ENCODE peak calls at places on chromosomes 2 and 18, in four cellular contexts. One of them, this sample, is unnamed.

GRCh38 chr18:74050807-74051206 is 96.8 kb downstream of the FBXO15 start:
- DNase-seq in pancreas: no peak
- DNase-seq in CD8-positive, alpha-beta T cell: no peak
- DNase-seq in right atrium auricular region: no peak
- DNase-seq in this sample: no peak

GRCh38 chr2:6692819-6693218 is 172.9 kb downstream of the CMPK2 start:
- DNase-seq in right atrium auricular region: no peak
- DNase-seq in pancreas: no peak
- DNase-seq in CD8-positive, alpha-beta T cell: no peak
- DNase-seq in this sample: no peak

GRCh38 chr2:110865188-110865587 is 132.8 kb downstream of the ACOXL start:
- DNase-seq in pancreas: no peak
- DNase-seq in right atrium auricular region: no peak
- DNase-seq in CD8-positive, alpha-beta T cell: no peak
- DNase-seq in this sample: no peak

GRCh38 chr18:62832282-62832681 is 116.9 kb downstream of the PHLPP1 start:
- DNase-seq in pancreas: no peak
- DNase-seq in CD8-positive, alpha-beta T cell: no peak
- DNase-seq in right atrium auricular region: no peak
- DNase-seq in this sample: no peak

GRCh38 chr18:36610716-36611115 is 218.1 kb downstream of the TPGS2 start:
- DNase-seq in pancreas: no peak
- DNase-seq in right atrium auricular region: no peak
- DNase-seq in CD8-positive, alpha-beta T cell: no peak
- DNase-seq in this sample: no peak

GRCh38 chr2:122451040-122451439 is 695.6 kb downstream of the TSN start:
- DNase-seq in CD8-positive, alpha-beta T cell: no peak
- DNase-seq in right atrium auricular region: no peak
- DNase-seq in pancreas: no peak
- DNase-seq in this sample: no peak

GRCh38 chr2:160584972-160585494 is 91.4 kb upstream of the RBMS1 start:
- DNase-seq in CD8-positive, alpha-beta T cell: no peak
- DNase-seq in pancreas: no peak
- DNase-seq in right atrium auricular region: no peak
- DNase-seq in this sample: peak; percentile 44

GRCh38 chr2:31674446-31674845 is 93.7 kb upstream of the SRD5A2 start:
- DNase-seq in pancreas: no peak
- DNase-seq in right atrium auricular region: no peak
- DNase-seq in CD8-positive, alpha-beta T cell: no peak
- DNase-seq in this sample: no peak

GRCh38 chr2:202033317-202034248 is at the start of gene FZD7:
- DNase-seq in right atrium auricular region: peak; percentile 91
- DNase-seq in pancreas: peak; percentile 91
- DNase-seq in CD8-positive, alpha-beta T cell: peak; percentile 85
- DNase-seq in this sample: peak; percentile 97

GRCh38 chr2:5932556-5933469 is 240.6 kb downstream of the SOX11 start:
- DNase-seq in CD8-positive, alpha-beta T cell: no peak
- DNase-seq in pancreas: peak; percentile 57
- DNase-seq in right atrium auricular region: no peak
- DNase-seq in this sample: peak; percentile 70

GRCh38 chr2:28334527-28334891 is 58.1 kb upstream of the FOSL2 start:
- DNase-seq in right atrium auricular region: no peak
- DNase-seq in CD8-positive, alpha-beta T cell: no peak
- DNase-seq in pancreas: no peak
- DNase-seq in this sample: peak; percentile 63

GRCh38 chr2:13260401-13260800 is 543.7 kb downstream of the TRIB2 start:
- DNase-seq in CD8-positive, alpha-beta T cell: no peak
- DNase-seq in pancreas: no peak
- DNase-seq in right atrium auricular region: no peak
- DNase-seq in this sample: no peak

GRCh38 chr2:117976581-117976980 is 37.3 kb downstream of the CCDC93 start:
- DNase-seq in CD8-positive, alpha-beta T cell: no peak
- DNase-seq in pancreas: no peak
- DNase-seq in right atrium auricular region: no peak
- DNase-seq in this sample: no peak

GRCh38 chr2:117968724-117969121 is 45.1 kb downstream of the CCDC93 start:
- DNase-seq in CD8-positive, alpha-beta T cell: no peak
- DNase-seq in pancreas: no peak
- DNase-seq in right atrium auricular region: no peak
- DNase-seq in this sample: no peak

GRCh38 chr2:117977696-117978095 is 36.2 kb downstream of the CCDC93 start:
- DNase-seq in pancreas: no peak
- DNase-seq in right atrium auricular region: no peak
- DNase-seq in CD8-positive, alpha-beta T cell: no peak
- DNase-seq in this sample: no peak

GRCh38 chr2:117972466-117973123 is 41.3 kb downstream of the CCDC93 start:
- DNase-seq in CD8-positive, alpha-beta T cell: no peak
- DNase-seq in right atrium auricular region: no peak
- DNase-seq in pancreas: no peak
- DNase-seq in this sample: no peak

GRCh38 chr2:117973498-117974082 is 40.3 kb downstream of the CCDC93 start:
- DNase-seq in CD8-positive, alpha-beta T cell: no peak
- DNase-seq in right atrium auricular region: no peak
- DNase-seq in pancreas: no peak
- DNase-seq in this sample: no peak
- H3K36me3 ChIP-seq in CD8-positive, alpha-beta T cell: peaks cover 48% of the 10 kb centered on the region
- H3K36me3 ChIP-seq in right atrium auricular region: peaks cover 88% of the 10 kb centered on the region
- H3K36me3 ChIP-seq in pancreas: peaks cover 60% of the 10 kb centered on the region
- H3K36me3 ChIP-seq in this sample: peaks cover 95% of the 10 kb centered on the region

GRCh38 chr2:20879221-20879620 is 56.3 kb upstream of the LDAH start:
- DNase-seq in pancreas: no peak
- DNase-seq in right atrium auricular region: no peak
- DNase-seq in CD8-positive, alpha-beta T cell: no peak
- DNase-seq in this sample: no peak

GRCh38 chr2:20877944-20878343 is 55.0 kb upstream of the LDAH start:
- DNase-seq in pancreas: no peak
- DNase-seq in CD8-positive, alpha-beta T cell: no peak
- DNase-seq in right atrium auricular region: no peak
- DNase-seq in this sample: no peak

GRCh38 chr2:20880221-20880771 is 57.4 kb upstream of the LDAH start:
- DNase-seq in CD8-positive, alpha-beta T cell: no peak
- DNase-seq in right atrium auricular region: no peak
- DNase-seq in pancreas: no peak
- DNase-seq in this sample: no peak

GRCh38 chr2:20884829-20885228 is 61.9 kb upstream of the LDAH start:
- DNase-seq in right atrium auricular region: no peak
- DNase-seq in CD8-positive, alpha-beta T cell: no peak
- DNase-seq in pancreas: no peak
- DNase-seq in this sample: no peak

GRCh38 chr2:20882466-20883170 is 59.7 kb upstream of the LDAH start:
- DNase-seq in right atrium auricular region: no peak
- DNase-seq in pancreas: no peak
- DNase-seq in CD8-positive, alpha-beta T cell: no peak
- DNase-seq in this sample: no peak
- H3K9me3 ChIP-seq in right atrium auricular region: no peaks in the 10 kb centered on the region
- H3K9me3 ChIP-seq in pancreas: no peaks in the 10 kb centered on the region
- H3K9me3 ChIP-seq in CD8-positive, alpha-beta T cell: no peaks in the 10 kb centered on the region
- H3K9me3 ChIP-seq in this sample: no peaks in the 10 kb centered on the region

GRCh38 chr2:67666386-67667053 is 269.4 kb downstream of the ETAA1 start:
- DNase-seq in right atrium auricular region: no peak
- DNase-seq in CD8-positive, alpha-beta T cell: no peak
- DNase-seq in pancreas: no peak
- DNase-seq in this sample: no peak

GRCh38 chr2:67662222-67662621 is 265.1 kb downstream of the ETAA1 start:
- DNase-seq in CD8-positive, alpha-beta T cell: no peak
- DNase-seq in pancreas: no peak
- DNase-seq in right atrium auricular region: no peak
- DNase-seq in this sample: no peak

GRCh38 chr2:67667054-67667908 is 270.1 kb downstream of the ETAA1 start:
- DNase-seq in CD8-positive, alpha-beta T cell: no peak
- DNase-seq in right atrium auricular region: no peak
- DNase-seq in pancreas: no peak
- DNase-seq in this sample: no peak

GRCh38 chr2:67660871-67661270 is 263.7 kb downstream of the ETAA1 start:
- DNase-seq in CD8-positive, alpha-beta T cell: no peak
- DNase-seq in right atrium auricular region: no peak
- DNase-seq in pancreas: no peak
- DNase-seq in this sample: no peak

DNA sequence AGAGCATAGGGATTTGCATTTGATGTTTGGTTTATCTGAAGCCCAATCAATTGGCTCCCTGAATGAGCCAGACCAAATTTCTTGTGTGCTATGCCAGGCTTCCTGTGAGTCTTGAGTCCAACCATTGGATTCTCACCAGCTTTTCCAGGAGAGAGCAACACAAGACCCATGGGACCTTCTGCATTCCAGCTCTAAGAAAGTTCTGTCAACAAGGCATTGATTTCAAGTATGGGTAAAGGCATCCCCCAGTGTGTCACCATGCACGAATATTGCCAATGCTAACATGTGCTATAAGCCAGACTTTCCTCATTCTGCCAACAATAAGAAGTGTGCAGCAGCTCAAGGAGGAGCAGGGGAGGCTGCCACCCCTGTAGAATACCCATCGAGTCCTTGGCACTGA is 266.6 kb downstream of the ETAA1 start:
- DNase-seq in CD8-positive, alpha-beta T cell: no peak
- DNase-seq in right atrium auricular region: no peak
- DNase-seq in pancreas: no peak
- DNase-seq in this sample: no peak
- H3K4me3 ChIP-seq in CD8-positive, alpha-beta T cell: no peak overlapping the region
- H3K4me3 ChIP-seq in right atrium auricular region: no peak overlapping the region
- H3K4me3 ChIP-seq in pancreas: no peak overlapping the region
- H3K4me3 ChIP-seq in this sample: no peak overlapping the region

GRCh38 chr18:9568186-9568585 is 46.2 kb downstream of the PPP4R1 start:
- DNase-seq in pancreas: no peak
- DNase-seq in right atrium auricular region: no peak
- DNase-seq in CD8-positive, alpha-beta T cell: no peak
- DNase-seq in this sample: no peak

GRCh38 chr18:9574473-9575115 is 39.8 kb downstream of the PPP4R1 start:
- DNase-seq in pancreas: no peak
- DNase-seq in CD8-positive, alpha-beta T cell: no peak
- DNase-seq in right atrium auricular region: no peak
- DNase-seq in this sample: no peak

GRCh38 chr18:9569178-9569577 is 45.2 kb downstream of the PPP4R1 start:
- DNase-seq in right atrium auricular region: no peak
- DNase-seq in pancreas: no peak
- DNase-seq in CD8-positive, alpha-beta T cell: no peak
- DNase-seq in this sample: no peak

GRCh38 chr18:9570255-9570654 is 44.1 kb downstream of the PPP4R1 start:
- DNase-seq in pancreas: no peak
- DNase-seq in right atrium auricular region: no peak
- DNase-seq in CD8-positive, alpha-beta T cell: no peak
- DNase-seq in this sample: no peak

DNA sequence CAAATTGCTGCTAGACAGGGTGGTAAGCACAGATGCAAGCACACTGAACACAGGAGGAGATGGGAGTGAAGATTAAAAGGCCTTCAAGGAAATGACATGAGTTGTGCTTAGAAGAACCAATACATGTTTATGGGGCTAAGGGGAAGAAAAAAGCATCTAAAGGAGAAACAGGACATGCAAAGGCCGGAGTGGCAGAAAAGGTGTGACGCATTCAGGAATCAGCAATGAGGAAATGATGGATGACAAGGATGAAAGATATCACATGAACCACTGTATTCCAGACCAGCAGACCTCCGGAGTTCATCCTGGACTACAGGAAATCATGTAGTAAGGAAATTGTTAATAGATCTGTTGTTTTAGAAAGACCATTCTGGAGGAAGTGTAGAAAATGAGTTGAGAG is 42.8 kb downstream of the PPP4R1 start:
- DNase-seq in right atrium auricular region: no peak
- DNase-seq in pancreas: no peak
- DNase-seq in CD8-positive, alpha-beta T cell: no peak
- DNase-seq in this sample: no peak
- H3K36me3 ChIP-seq in right atrium auricular region: peaks cover 37% of the 10 kb centered on the region
- H3K36me3 ChIP-seq in pancreas: peaks cover 13% of the 10 kb centered on the region
- H3K36me3 ChIP-seq in CD8-positive, alpha-beta T cell: peaks cover 4% of the 10 kb centered on the region
- H3K36me3 ChIP-seq in this sample: peaks cover 52% of the 10 kb centered on the region

GRCh38 chr18:78776151-78776550 is 203.5 kb upstream of the SALL3 start:
- DNase-seq in pancreas: no peak
- DNase-seq in right atrium auricular region: no peak
- DNase-seq in CD8-positive, alpha-beta T cell: no peak
- DNase-seq in this sample: no peak
- H3K9me3 ChIP-seq in pancreas: no peaks in the 10 kb centered on the region
- H3K9me3 ChIP-seq in right atrium auricular region: no peaks in the 10 kb centered on the region
- H3K9me3 ChIP-seq in CD8-positive, alpha-beta T cell: no peaks in the 10 kb centered on the region
- H3K9me3 ChIP-seq in this sample: no peaks in the 10 kb centered on the region

GRCh38 chr2:135960150-135960549 is 25.3 kb downstream of the DARS1 start:
- DNase-seq in right atrium auricular region: no peak
- DNase-seq in CD8-positive, alpha-beta T cell: no peak
- DNase-seq in pancreas: no peak
- DNase-seq in this sample: no peak
- H3K4me3 ChIP-seq in right atrium auricular region: no peak overlapping the region
- H3K4me3 ChIP-seq in CD8-positive, alpha-beta T cell: no peak overlapping the region
- H3K4me3 ChIP-seq in pancreas: no peak overlapping the region
- H3K4me3 ChIP-seq in this sample: no peak overlapping the region

GRCh38 chr18:77020561-77020960 is 112.0 kb downstream of the MBP start:
- DNase-seq in right atrium auricular region: no peak
- DNase-seq in pancreas: no peak
- DNase-seq in CD8-positive, alpha-beta T cell: no peak
- DNase-seq in this sample: no peak

GRCh38 chr18:77022556-77022955 is 110.0 kb downstream of the MBP start:
- DNase-seq in right atrium auricular region: no peak
- DNase-seq in pancreas: no peak
- DNase-seq in CD8-positive, alpha-beta T cell: no peak
- DNase-seq in this sample: no peak

GRCh38 chr18:77023115-77023782 is 109.3 kb downstream of the MBP start:
- DNase-seq in pancreas: no peak
- DNase-seq in right atrium auricular region: no peak
- DNase-seq in CD8-positive, alpha-beta T cell: no peak
- DNase-seq in this sample: no peak

GRCh38 chr18:77021075-77021474 is 111.5 kb downstream of the MBP start:
- DNase-seq in right atrium auricular region: no peak
- DNase-seq in CD8-positive, alpha-beta T cell: no peak
- DNase-seq in pancreas: no peak
- DNase-seq in this sample: no peak

GRCh38 chr18:77022116-77022515 is 110.5 kb downstream of the MBP start:
- DNase-seq in pancreas: no peak
- DNase-seq in right atrium auricular region: no peak
- DNase-seq in CD8-positive, alpha-beta T cell: no peak
- DNase-seq in this sample: no peak
- H3K36me3 ChIP-seq in pancreas: peaks cover 2% of the 10 kb centered on the region
- H3K36me3 ChIP-seq in right atrium auricular region: no peaks in the 10 kb centered on the region
- H3K36me3 ChIP-seq in CD8-positive, alpha-beta T cell: peaks cover 8% of the 10 kb centered on the region
- H3K36me3 ChIP-seq in this sample: peaks cover 15% of the 10 kb centered on the region

GRCh38 chr2:197975956-197976519 is 171.6 kb downstream of the PLCL1 start:
- DNase-seq in pancreas: no peak
- DNase-seq in CD8-positive, alpha-beta T cell: no peak
- DNase-seq in right atrium auricular region: no peak
- DNase-seq in this sample: no peak

GRCh38 chr2:197973772-197974171 is 169.4 kb downstream of the PLCL1 start:
- DNase-seq in CD8-positive, alpha-beta T cell: no peak
- DNase-seq in right atrium auricular region: no peak
- DNase-seq in pancreas: no peak
- DNase-seq in this sample: no peak

GRCh38 chr2:197972587-197972986 is 168.2 kb downstream of the PLCL1 start:
- DNase-seq in CD8-positive, alpha-beta T cell: no peak
- DNase-seq in pancreas: no peak
- DNase-seq in right atrium auricular region: no peak
- DNase-seq in this sample: no peak

GRCh38 chr2:197969391-197969893 is 165.0 kb downstream of the PLCL1 start:
- DNase-seq in right atrium auricular region: no peak
- DNase-seq in pancreas: no peak
- DNase-seq in CD8-positive, alpha-beta T cell: no peak
- DNase-seq in this sample: no peak

GRCh38 chr2:197972017-197972416 is 167.6 kb downstream of the PLCL1 start:
- DNase-seq in right atrium auricular region: peak; percentile 66
- DNase-seq in pancreas: no peak
- DNase-seq in CD8-positive, alpha-beta T cell: no peak
- DNase-seq in this sample: no peak
- H3K9me3 ChIP-seq in right atrium auricular region: no peaks in the 10 kb centered on the region
- H3K9me3 ChIP-seq in pancreas: no peaks in the 10 kb centered on the region
- H3K9me3 ChIP-seq in CD8-positive, alpha-beta T cell: no peaks in the 10 kb centered on the region
- H3K9me3 ChIP-seq in this sample: no peaks in the 10 kb centered on the region

GRCh38 chr2:66577331-66578041 is 142.6 kb downstream of the MEIS1 start:
- DNase-seq in pancreas: peak; percentile 63
- DNase-seq in CD8-positive, alpha-beta T cell: no peak
- DNase-seq in right atrium auricular region: no peak
- DNase-seq in this sample: no peak
- H3K4me3 ChIP-seq in pancreas: peak overlapping the region; percentile 46
- H3K4me3 ChIP-seq in CD8-positive, alpha-beta T cell: no peak overlapping the region
- H3K4me3 ChIP-seq in right atrium auricular region: no peak overlapping the region
- H3K4me3 ChIP-seq in this sample: peak overlapping the region; percentile 55

This sample was measured in upper lobe of right lung.